ENCODE peak calls at places on chromosomes 4 and X, in eight cellular contexts. One of them, this sample, is unnamed.

GRCh38 chr4:1172228-1172851 is at the start of gene SPON2:
- DNase-seq in stimulated activated CD4-positive, alpha-beta T cell treated with anti-CD3 and anti-CD28 coated beads, Interleukin-2, amount 100 ng/mL, for 48 hours: no peak
- DNase-seq in caudate nucleus: no peak
- DNase-seq in NCI-H1417 treated with DMSO at 0.1 percent for 48 hours: no peak
- DNase-seq in CD8-positive, alpha-beta memory T cell: no peak
- DNase-seq in HCEC 1CT: peak; percentile 56
- DNase-seq in stimulated activated naive CD8-positive, alpha-beta T cell treated with anti-CD3 and anti-CD28 coated beads, Interleukin-15, amount 100 ng/mL, for 72 hours: peak; percentile 13
- DNase-seq in sciatic nerve: no peak
- DNase-seq in this sample: no peak

GRCh38 chr4:129344058-129344457 is 248.1 kb downstream of the C4orf33 start:
- DNase-seq in sciatic nerve: no peak
- DNase-seq in NCI-H1417 treated with DMSO at 0.1 percent for 48 hours: no peak
- DNase-seq in CD8-positive, alpha-beta memory T cell: no peak
- DNase-seq in stimulated activated CD4-positive, alpha-beta T cell treated with anti-CD3 and anti-CD28 coated beads, Interleukin-2, amount 100 ng/mL, for 48 hours: no peak
- DNase-seq in stimulated activated naive CD8-positive, alpha-beta T cell treated with anti-CD3 and anti-CD28 coated beads, Interleukin-15, amount 100 ng/mL, for 72 hours: peak; percentile 9
- DNase-seq in caudate nucleus: no peak
- DNase-seq in HCEC 1CT: no peak
- DNase-seq in this sample: peak; percentile 75

GRCh38 chr4:150117629-150118028 is 39.4 kb downstream of the DCLK2 start:
- DNase-seq in stimulated activated CD4-positive, alpha-beta T cell treated with anti-CD3 and anti-CD28 coated beads, Interleukin-2, amount 100 ng/mL, for 48 hours: no peak
- DNase-seq in CD8-positive, alpha-beta memory T cell: no peak
- DNase-seq in HCEC 1CT: no peak
- DNase-seq in stimulated activated naive CD8-positive, alpha-beta T cell treated with anti-CD3 and anti-CD28 coated beads, Interleukin-15, amount 100 ng/mL, for 72 hours: no peak
- DNase-seq in caudate nucleus: no peak
- DNase-seq in NCI-H1417 treated with DMSO at 0.1 percent for 48 hours: no peak
- DNase-seq in sciatic nerve: no peak
- DNase-seq in this sample: no peak

GRCh38 chr4:25085621-25086020 is 54.9 kb upstream of the LGI2 start:
- DNase-seq in caudate nucleus: no peak
- DNase-seq in stimulated activated naive CD8-positive, alpha-beta T cell treated with anti-CD3 and anti-CD28 coated beads, Interleukin-15, amount 100 ng/mL, for 72 hours: no peak
- DNase-seq in sciatic nerve: no peak
- DNase-seq in stimulated activated CD4-positive, alpha-beta T cell treated with anti-CD3 and anti-CD28 coated beads, Interleukin-2, amount 100 ng/mL, for 48 hours: no peak
- DNase-seq in NCI-H1417 treated with DMSO at 0.1 percent for 48 hours: no peak
- DNase-seq in CD8-positive, alpha-beta memory T cell: no peak
- DNase-seq in HCEC 1CT: no peak
- DNase-seq in this sample: no peak

GRCh38 chrX:115689931-115690330 is 129.0 kb downstream of the PLS3 start:
- DNase-seq in HCEC 1CT: peak; percentile 20
- DNase-seq in stimulated activated CD4-positive, alpha-beta T cell treated with anti-CD3 and anti-CD28 coated beads, Interleukin-2, amount 100 ng/mL, for 48 hours: no peak
- DNase-seq in NCI-H1417 treated with DMSO at 0.1 percent for 48 hours: no peak
- DNase-seq in caudate nucleus: no peak
- DNase-seq in stimulated activated naive CD8-positive, alpha-beta T cell treated with anti-CD3 and anti-CD28 coated beads, Interleukin-15, amount 100 ng/mL, for 72 hours: no peak
- DNase-seq in CD8-positive, alpha-beta memory T cell: no peak
- DNase-seq in sciatic nerve: no peak
- DNase-seq in this sample: no peak

GRCh38 chr4:38235338-38235737 is 275.1 kb downstream of the PTTG2 start:
- DNase-seq in caudate nucleus: no peak
- DNase-seq in stimulated activated CD4-positive, alpha-beta T cell treated with anti-CD3 and anti-CD28 coated beads, Interleukin-2, amount 100 ng/mL, for 48 hours: no peak
- DNase-seq in sciatic nerve: no peak
- DNase-seq in NCI-H1417 treated with DMSO at 0.1 percent for 48 hours: no peak
- DNase-seq in CD8-positive, alpha-beta memory T cell: no peak
- DNase-seq in HCEC 1CT: no peak
- DNase-seq in stimulated activated naive CD8-positive, alpha-beta T cell treated with anti-CD3 and anti-CD28 coated beads, Interleukin-15, amount 100 ng/mL, for 72 hours: no peak
- DNase-seq in this sample: no peak

GRCh38 chrX:65644621-65645287 is 22.7 kb upstream of the MSN start:
- DNase-seq in stimulated activated naive CD8-positive, alpha-beta T cell treated with anti-CD3 and anti-CD28 coated beads, Interleukin-15, amount 100 ng/mL, for 72 hours: no peak
- DNase-seq in stimulated activated CD4-positive, alpha-beta T cell treated with anti-CD3 and anti-CD28 coated beads, Interleukin-2, amount 100 ng/mL, for 48 hours: no peak
- DNase-seq in NCI-H1417 treated with DMSO at 0.1 percent for 48 hours: no peak
- DNase-seq in sciatic nerve: peak; percentile 89
- DNase-seq in HCEC 1CT: peak; percentile 60
- DNase-seq in caudate nucleus: peak; percentile 27
- DNase-seq in CD8-positive, alpha-beta memory T cell: no peak
- DNase-seq in this sample: peak; percentile 72

GRCh38 chr4:101818362-101818761 is 27.8 kb downstream of the BANK1 start:
- DNase-seq in stimulated activated naive CD8-positive, alpha-beta T cell treated with anti-CD3 and anti-CD28 coated beads, Interleukin-15, amount 100 ng/mL, for 72 hours: no peak
- DNase-seq in stimulated activated CD4-positive, alpha-beta T cell treated with anti-CD3 and anti-CD28 coated beads, Interleukin-2, amount 100 ng/mL, for 48 hours: no peak
- DNase-seq in sciatic nerve: no peak
- DNase-seq in caudate nucleus: no peak
- DNase-seq in HCEC 1CT: peak; percentile 4
- DNase-seq in CD8-positive, alpha-beta memory T cell: no peak
- DNase-seq in NCI-H1417 treated with DMSO at 0.1 percent for 48 hours: no peak
- DNase-seq in this sample: no peak

GRCh38 chrX:38982843-38983242 is 181.6 kb downstream of the MID1IP1 start:
- DNase-seq in sciatic nerve: no peak
- DNase-seq in caudate nucleus: no peak
- DNase-seq in stimulated activated naive CD8-positive, alpha-beta T cell treated with anti-CD3 and anti-CD28 coated beads, Interleukin-15, amount 100 ng/mL, for 72 hours: no peak
- DNase-seq in HCEC 1CT: no peak
- DNase-seq in NCI-H1417 treated with DMSO at 0.1 percent for 48 hours: no peak
- DNase-seq in stimulated activated CD4-positive, alpha-beta T cell treated with anti-CD3 and anti-CD28 coated beads, Interleukin-2, amount 100 ng/mL, for 48 hours: no peak
- DNase-seq in CD8-positive, alpha-beta memory T cell: no peak
- DNase-seq in this sample: no peak

GRCh38 chr4:98700630-98701029 is 42.2 kb upstream of the TSPAN5 start:
- DNase-seq in stimulated activated CD4-positive, alpha-beta T cell treated with anti-CD3 and anti-CD28 coated beads, Interleukin-2, amount 100 ng/mL, for 48 hours: no peak
- DNase-seq in caudate nucleus: no peak
- DNase-seq in sciatic nerve: no peak
- DNase-seq in NCI-H1417 treated with DMSO at 0.1 percent for 48 hours: no peak
- DNase-seq in HCEC 1CT: no peak
- DNase-seq in stimulated activated naive CD8-positive, alpha-beta T cell treated with anti-CD3 and anti-CD28 coated beads, Interleukin-15, amount 100 ng/mL, for 72 hours: no peak
- DNase-seq in CD8-positive, alpha-beta memory T cell: no peak
- DNase-seq in this sample: no peak

GRCh38 chrX:107823456-107823855 is 2.2 kb upstream of the MID2 start:
- DNase-seq in caudate nucleus: no peak
- DNase-seq in CD8-positive, alpha-beta memory T cell: no peak
- DNase-seq in HCEC 1CT: peak; percentile 81
- DNase-seq in stimulated activated CD4-positive, alpha-beta T cell treated with anti-CD3 and anti-CD28 coated beads, Interleukin-2, amount 100 ng/mL, for 48 hours: no peak
- DNase-seq in NCI-H1417 treated with DMSO at 0.1 percent for 48 hours: no peak
- DNase-seq in sciatic nerve: no peak
- DNase-seq in stimulated activated naive CD8-positive, alpha-beta T cell treated with anti-CD3 and anti-CD28 coated beads, Interleukin-15, amount 100 ng/mL, for 72 hours: no peak
- DNase-seq in this sample: no peak

GRCh38 chrX:133215747-133216146 is 2.4 kb downstream of the TFDP3 start:
- DNase-seq in CD8-positive, alpha-beta memory T cell: no peak
- DNase-seq in NCI-H1417 treated with DMSO at 0.1 percent for 48 hours: no peak
- DNase-seq in stimulated activated CD4-positive, alpha-beta T cell treated with anti-CD3 and anti-CD28 coated beads, Interleukin-2, amount 100 ng/mL, for 48 hours: no peak
- DNase-seq in stimulated activated naive CD8-positive, alpha-beta T cell treated with anti-CD3 and anti-CD28 coated beads, Interleukin-15, amount 100 ng/mL, for 72 hours: no peak
- DNase-seq in HCEC 1CT: no peak
- DNase-seq in caudate nucleus: no peak
- DNase-seq in sciatic nerve: no peak
- DNase-seq in this sample: peak; percentile 59

GRCh38 chr4:1736820-1737219 is 15.5 kb downstream of the TACC3 start:
- DNase-seq in NCI-H1417 treated with DMSO at 0.1 percent for 48 hours: no peak
- DNase-seq in CD8-positive, alpha-beta memory T cell: no peak
- DNase-seq in HCEC 1CT: no peak
- DNase-seq in sciatic nerve: no peak
- DNase-seq in caudate nucleus: no peak
- DNase-seq in stimulated activated naive CD8-positive, alpha-beta T cell treated with anti-CD3 and anti-CD28 coated beads, Interleukin-15, amount 100 ng/mL, for 72 hours: no peak
- DNase-seq in stimulated activated CD4-positive, alpha-beta T cell treated with anti-CD3 and anti-CD28 coated beads, Interleukin-2, amount 100 ng/mL, for 48 hours: no peak
- DNase-seq in this sample: no peak

GRCh38 chrX:130190801-130191200 is 19.0 kb downstream of the RAB33A start:
- DNase-seq in HCEC 1CT: no peak
- DNase-seq in NCI-H1417 treated with DMSO at 0.1 percent for 48 hours: no peak
- DNase-seq in sciatic nerve: no peak
- DNase-seq in CD8-positive, alpha-beta memory T cell: no peak
- DNase-seq in caudate nucleus: no peak
- DNase-seq in stimulated activated naive CD8-positive, alpha-beta T cell treated with anti-CD3 and anti-CD28 coated beads, Interleukin-15, amount 100 ng/mL, for 72 hours: no peak
- DNase-seq in stimulated activated CD4-positive, alpha-beta T cell treated with anti-CD3 and anti-CD28 coated beads, Interleukin-2, amount 100 ng/mL, for 48 hours: no peak
- DNase-seq in this sample: no peak

GRCh38 chr4:158845166-158846041 is 76.6 kb downstream of the FNIP2 start:
- DNase-seq in caudate nucleus: no peak
- DNase-seq in NCI-H1417 treated with DMSO at 0.1 percent for 48 hours: no peak
- DNase-seq in sciatic nerve: no peak
- DNase-seq in HCEC 1CT: no peak
- DNase-seq in CD8-positive, alpha-beta memory T cell: no peak
- DNase-seq in stimulated activated CD4-positive, alpha-beta T cell treated with anti-CD3 and anti-CD28 coated beads, Interleukin-2, amount 100 ng/mL, for 48 hours: no peak
- DNase-seq in stimulated activated naive CD8-positive, alpha-beta T cell treated with anti-CD3 and anti-CD28 coated beads, Interleukin-15, amount 100 ng/mL, for 72 hours: no peak
- DNase-seq in this sample: no peak

GRCh38 chr4:163191999-163192398 is 25.3 kb upstream of the NAF1 start:
- DNase-seq in stimulated activated naive CD8-positive, alpha-beta T cell treated with anti-CD3 and anti-CD28 coated beads, Interleukin-15, amount 100 ng/mL, for 72 hours: no peak
- DNase-seq in stimulated activated CD4-positive, alpha-beta T cell treated with anti-CD3 and anti-CD28 coated beads, Interleukin-2, amount 100 ng/mL, for 48 hours: no peak
- DNase-seq in CD8-positive, alpha-beta memory T cell: no peak
- DNase-seq in NCI-H1417 treated with DMSO at 0.1 percent for 48 hours: no peak
- DNase-seq in sciatic nerve: no peak
- DNase-seq in caudate nucleus: no peak
- DNase-seq in HCEC 1CT: no peak
- DNase-seq in this sample: peak; percentile 32

GRCh38 chr4:54090804-54091623 is 8.9 kb upstream of the GSX2 start:
- DNase-seq in stimulated activated CD4-positive, alpha-beta T cell treated with anti-CD3 and anti-CD28 coated beads, Interleukin-2, amount 100 ng/mL, for 48 hours: no peak
- DNase-seq in sciatic nerve: no peak
- DNase-seq in caudate nucleus: no peak
- DNase-seq in CD8-positive, alpha-beta memory T cell: peak; percentile 29
- DNase-seq in NCI-H1417 treated with DMSO at 0.1 percent for 48 hours: no peak
- DNase-seq in HCEC 1CT: no peak
- DNase-seq in stimulated activated naive CD8-positive, alpha-beta T cell treated with anti-CD3 and anti-CD28 coated beads, Interleukin-15, amount 100 ng/mL, for 72 hours: no peak
- DNase-seq in this sample: peak; percentile 29

GRCh38 chr4:129545599-129546278 is 449.8 kb downstream of the C4orf33 start:
- DNase-seq in stimulated activated CD4-positive, alpha-beta T cell treated with anti-CD3 and anti-CD28 coated beads, Interleukin-2, amount 100 ng/mL, for 48 hours: no peak
- DNase-seq in HCEC 1CT: no peak
- DNase-seq in caudate nucleus: no peak
- DNase-seq in NCI-H1417 treated with DMSO at 0.1 percent for 48 hours: no peak
- DNase-seq in stimulated activated naive CD8-positive, alpha-beta T cell treated with anti-CD3 and anti-CD28 coated beads, Interleukin-15, amount 100 ng/mL, for 72 hours: no peak
- DNase-seq in sciatic nerve: peak; percentile 71
- DNase-seq in CD8-positive, alpha-beta memory T cell: no peak
- DNase-seq in this sample: no peak

GRCh38 chr4:113607998-113608397 is 153.5 kb downstream of the CAMK2D start:
- DNase-seq in sciatic nerve: no peak
- DNase-seq in caudate nucleus: no peak
- DNase-seq in NCI-H1417 treated with DMSO at 0.1 percent for 48 hours: no peak
- DNase-seq in CD8-positive, alpha-beta memory T cell: no peak
- DNase-seq in stimulated activated naive CD8-positive, alpha-beta T cell treated with anti-CD3 and anti-CD28 coated beads, Interleukin-15, amount 100 ng/mL, for 72 hours: no peak
- DNase-seq in HCEC 1CT: no peak
- DNase-seq in stimulated activated CD4-positive, alpha-beta T cell treated with anti-CD3 and anti-CD28 coated beads, Interleukin-2, amount 100 ng/mL, for 48 hours: no peak
- DNase-seq in this sample: no peak

GRCh38 chr4:99856166-99856565 is 38.1 kb downstream of the LAMTOR3 start:
- DNase-seq in stimulated activated naive CD8-positive, alpha-beta T cell treated with anti-CD3 and anti-CD28 coated beads, Interleukin-15, amount 100 ng/mL, for 72 hours: no peak
- DNase-seq in sciatic nerve: no peak
- DNase-seq in caudate nucleus: no peak
- DNase-seq in stimulated activated CD4-positive, alpha-beta T cell treated with anti-CD3 and anti-CD28 coated beads, Interleukin-2, amount 100 ng/mL, for 48 hours: no peak
- DNase-seq in NCI-H1417 treated with DMSO at 0.1 percent for 48 hours: no peak
- DNase-seq in HCEC 1CT: peak; percentile 27
- DNase-seq in CD8-positive, alpha-beta memory T cell: no peak
- DNase-seq in this sample: no peak

GRCh38 chr4:168796362-168797106 is 213.5 kb downstream of the CBR4 start:
- DNase-seq in stimulated activated CD4-positive, alpha-beta T cell treated with anti-CD3 and anti-CD28 coated beads, Interleukin-2, amount 100 ng/mL, for 48 hours: no peak
- DNase-seq in NCI-H1417 treated with DMSO at 0.1 percent for 48 hours: no peak
- DNase-seq in sciatic nerve: no peak
- DNase-seq in HCEC 1CT: peak; percentile 84
- DNase-seq in caudate nucleus: no peak
- DNase-seq in CD8-positive, alpha-beta memory T cell: no peak
- DNase-seq in stimulated activated naive CD8-positive, alpha-beta T cell treated with anti-CD3 and anti-CD28 coated beads, Interleukin-15, amount 100 ng/mL, for 72 hours: no peak
- DNase-seq in this sample: peak; percentile 38

GRCh38 chr4:189800545-189801088 is 140.1 kb upstream of the FRG1 start:
- DNase-seq in stimulated activated naive CD8-positive, alpha-beta T cell treated with anti-CD3 and anti-CD28 coated beads, Interleukin-15, amount 100 ng/mL, for 72 hours: no peak
- DNase-seq in sciatic nerve: no peak
- DNase-seq in CD8-positive, alpha-beta memory T cell: no peak
- DNase-seq in HCEC 1CT: no peak
- DNase-seq in caudate nucleus: no peak
- DNase-seq in stimulated activated CD4-positive, alpha-beta T cell treated with anti-CD3 and anti-CD28 coated beads, Interleukin-2, amount 100 ng/mL, for 48 hours: no peak
- DNase-seq in NCI-H1417 treated with DMSO at 0.1 percent for 48 hours: no peak
- DNase-seq in this sample: no peak

GRCh38 chr4:5037553-5038551 is 13.4 kb upstream of the STK32B start:
- DNase-seq in NCI-H1417 treated with DMSO at 0.1 percent for 48 hours: no peak
- DNase-seq in sciatic nerve: no peak
- DNase-seq in caudate nucleus: no peak
- DNase-seq in stimulated activated CD4-positive, alpha-beta T cell treated with anti-CD3 and anti-CD28 coated beads, Interleukin-2, amount 100 ng/mL, for 48 hours: no peak
- DNase-seq in HCEC 1CT: peak; percentile 70
- DNase-seq in CD8-positive, alpha-beta memory T cell: no peak
- DNase-seq in stimulated activated naive CD8-positive, alpha-beta T cell treated with anti-CD3 and anti-CD28 coated beads, Interleukin-15, amount 100 ng/mL, for 72 hours: no peak
- DNase-seq in this sample: peak; percentile 4

GRCh38 chr4:78622253-78622979 is 70.8 kb downstream of the ANXA3 start:
- DNase-seq in stimulated activated naive CD8-positive, alpha-beta T cell treated with anti-CD3 and anti-CD28 coated beads, Interleukin-15, amount 100 ng/mL, for 72 hours: no peak
- DNase-seq in CD8-positive, alpha-beta memory T cell: no peak
- DNase-seq in sciatic nerve: no peak
- DNase-seq in stimulated activated CD4-positive, alpha-beta T cell treated with anti-CD3 and anti-CD28 coated beads, Interleukin-2, amount 100 ng/mL, for 48 hours: no peak
- DNase-seq in caudate nucleus: no peak
- DNase-seq in NCI-H1417 treated with DMSO at 0.1 percent for 48 hours: no peak
- DNase-seq in HCEC 1CT: peak; percentile 58
- DNase-seq in this sample: peak; percentile 39

GRCh38 chrX:71606536-71607216 is 11.6 kb downstream of the CXCR3 start:
- DNase-seq in stimulated activated CD4-positive, alpha-beta T cell treated with anti-CD3 and anti-CD28 coated beads, Interleukin-2, amount 100 ng/mL, for 48 hours: no peak
- DNase-seq in sciatic nerve: no peak
- DNase-seq in caudate nucleus: no peak
- DNase-seq in stimulated activated naive CD8-positive, alpha-beta T cell treated with anti-CD3 and anti-CD28 coated beads, Interleukin-15, amount 100 ng/mL, for 72 hours: no peak
- DNase-seq in NCI-H1417 treated with DMSO at 0.1 percent for 48 hours: no peak
- DNase-seq in HCEC 1CT: no peak
- DNase-seq in CD8-positive, alpha-beta memory T cell: peak; percentile 72
- DNase-seq in this sample: no peak

GRCh38 chrX:110741213-110741796 is 54.3 kb downstream of the CHRDL1 start:
- DNase-seq in stimulated activated naive CD8-positive, alpha-beta T cell treated with anti-CD3 and anti-CD28 coated beads, Interleukin-15, amount 100 ng/mL, for 72 hours: no peak
- DNase-seq in caudate nucleus: no peak
- DNase-seq in sciatic nerve: no peak
- DNase-seq in HCEC 1CT: peak; percentile 85
- DNase-seq in CD8-positive, alpha-beta memory T cell: no peak
- DNase-seq in stimulated activated CD4-positive, alpha-beta T cell treated with anti-CD3 and anti-CD28 coated beads, Interleukin-2, amount 100 ng/mL, for 48 hours: no peak
- DNase-seq in NCI-H1417 treated with DMSO at 0.1 percent for 48 hours: no peak
- DNase-seq in this sample: no peak

GRCh38 chr4:40916880-40917279 is 167.1 kb downstream of the NSUN7 start:
- DNase-seq in stimulated activated CD4-positive, alpha-beta T cell treated with anti-CD3 and anti-CD28 coated beads, Interleukin-2, amount 100 ng/mL, for 48 hours: peak; percentile 56
- DNase-seq in sciatic nerve: no peak
- DNase-seq in HCEC 1CT: no peak
- DNase-seq in NCI-H1417 treated with DMSO at 0.1 percent for 48 hours: no peak
- DNase-seq in caudate nucleus: no peak
- DNase-seq in stimulated activated naive CD8-positive, alpha-beta T cell treated with anti-CD3 and anti-CD28 coated beads, Interleukin-15, amount 100 ng/mL, for 72 hours: peak; percentile 28
- DNase-seq in CD8-positive, alpha-beta memory T cell: no peak
- DNase-seq in this sample: peak; percentile 77

GRCh38 chr4:184016742-184017668 is 111.9 kb downstream of the STOX2 start:
- DNase-seq in sciatic nerve: no peak
- DNase-seq in NCI-H1417 treated with DMSO at 0.1 percent for 48 hours: no peak
- DNase-seq in CD8-positive, alpha-beta memory T cell: no peak
- DNase-seq in stimulated activated CD4-positive, alpha-beta T cell treated with anti-CD3 and anti-CD28 coated beads, Interleukin-2, amount 100 ng/mL, for 48 hours: no peak
- DNase-seq in HCEC 1CT: no peak
- DNase-seq in stimulated activated naive CD8-positive, alpha-beta T cell treated with anti-CD3 and anti-CD28 coated beads, Interleukin-15, amount 100 ng/mL, for 72 hours: no peak
- DNase-seq in caudate nucleus: no peak
- DNase-seq in this sample: no peak

GRCh38 chr4:141346144-141346543 is 125.4 kb downstream of the ZNF330 start:
- DNase-seq in HCEC 1CT: peak; percentile 56
- DNase-seq in stimulated activated CD4-positive, alpha-beta T cell treated with anti-CD3 and anti-CD28 coated beads, Interleukin-2, amount 100 ng/mL, for 48 hours: no peak
- DNase-seq in NCI-H1417 treated with DMSO at 0.1 percent for 48 hours: peak; percentile 29
- DNase-seq in sciatic nerve: no peak
- DNase-seq in CD8-positive, alpha-beta memory T cell: no peak
- DNase-seq in caudate nucleus: no peak
- DNase-seq in stimulated activated naive CD8-positive, alpha-beta T cell treated with anti-CD3 and anti-CD28 coated beads, Interleukin-15, amount 100 ng/mL, for 72 hours: no peak
- DNase-seq in this sample: peak; percentile 66

GRCh38 chr4:20612313-20612712 is 87.9 kb upstream of the PACRGL start:
- DNase-seq in NCI-H1417 treated with DMSO at 0.1 percent for 48 hours: no peak
- DNase-seq in CD8-positive, alpha-beta memory T cell: no peak
- DNase-seq in stimulated activated naive CD8-positive, alpha-beta T cell treated with anti-CD3 and anti-CD28 coated beads, Interleukin-15, amount 100 ng/mL, for 72 hours: no peak
- DNase-seq in HCEC 1CT: no peak
- DNase-seq in caudate nucleus: no peak
- DNase-seq in stimulated activated CD4-positive, alpha-beta T cell treated with anti-CD3 and anti-CD28 coated beads, Interleukin-2, amount 100 ng/mL, for 48 hours: no peak
- DNase-seq in sciatic nerve: no peak
- DNase-seq in this sample: no peak

GRCh38 chr4:123676550-123677229 is 280.1 kb downstream of the SPRY1 start:
- DNase-seq in sciatic nerve: no peak
- DNase-seq in caudate nucleus: no peak
- DNase-seq in CD8-positive, alpha-beta memory T cell: no peak
- DNase-seq in HCEC 1CT: no peak
- DNase-seq in NCI-H1417 treated with DMSO at 0.1 percent for 48 hours: no peak
- DNase-seq in stimulated activated naive CD8-positive, alpha-beta T cell treated with anti-CD3 and anti-CD28 coated beads, Interleukin-15, amount 100 ng/mL, for 72 hours: no peak
- DNase-seq in stimulated activated CD4-positive, alpha-beta T cell treated with anti-CD3 and anti-CD28 coated beads, Interleukin-2, amount 100 ng/mL, for 48 hours: no peak
- DNase-seq in this sample: no peak

GRCh38 chr4:99029852-99030251 is 34.3 kb downstream of the METAP1 start:
- DNase-seq in stimulated activated naive CD8-positive, alpha-beta T cell treated with anti-CD3 and anti-CD28 coated beads, Interleukin-15, amount 100 ng/mL, for 72 hours: no peak
- DNase-seq in CD8-positive, alpha-beta memory T cell: no peak
- DNase-seq in HCEC 1CT: peak; percentile 7
- DNase-seq in NCI-H1417 treated with DMSO at 0.1 percent for 48 hours: no peak
- DNase-seq in stimulated activated CD4-positive, alpha-beta T cell treated with anti-CD3 and anti-CD28 coated beads, Interleukin-2, amount 100 ng/mL, for 48 hours: no peak
- DNase-seq in sciatic nerve: no peak
- DNase-seq in caudate nucleus: no peak
- DNase-seq in this sample: no peak

GRCh38 chr4:26420903-26421302 is 69.4 kb downstream of the CCKAR start:
- DNase-seq in HCEC 1CT: no peak
- DNase-seq in NCI-H1417 treated with DMSO at 0.1 percent for 48 hours: no peak
- DNase-seq in sciatic nerve: no peak
- DNase-seq in stimulated activated naive CD8-positive, alpha-beta T cell treated with anti-CD3 and anti-CD28 coated beads, Interleukin-15, amount 100 ng/mL, for 72 hours: no peak
- DNase-seq in CD8-positive, alpha-beta memory T cell: no peak
- DNase-seq in caudate nucleus: no peak
- DNase-seq in stimulated activated CD4-positive, alpha-beta T cell treated with anti-CD3 and anti-CD28 coated beads, Interleukin-2, amount 100 ng/mL, for 48 hours: no peak
- DNase-seq in this sample: no peak

GRCh38 chr4:102620697-102621497 is 119.7 kb downstream of the NFKB1 start:
- DNase-seq in sciatic nerve: no peak
- DNase-seq in HCEC 1CT: peak; percentile 71
- DNase-seq in caudate nucleus: no peak
- DNase-seq in CD8-positive, alpha-beta memory T cell: no peak
- DNase-seq in stimulated activated naive CD8-positive, alpha-beta T cell treated with anti-CD3 and anti-CD28 coated beads, Interleukin-15, amount 100 ng/mL, for 72 hours: no peak
- DNase-seq in NCI-H1417 treated with DMSO at 0.1 percent for 48 hours: no peak
- DNase-seq in stimulated activated CD4-positive, alpha-beta T cell treated with anti-CD3 and anti-CD28 coated beads, Interleukin-2, amount 100 ng/mL, for 48 hours: no peak
- DNase-seq in this sample: peak; percentile 91

This sample was measured in HT-29.